ENCODE peak calls at places on chromosomes 3 and 15, in four cellular contexts. E, H, P and X are unnamed samples.

GRCh38 chr15:93862791-93863190 is 368.6 kb upstream of the MCTP2 start:
- DNase-seq in P (no peak), H (no peak), E (peak), X (no peak)

GRCh38 chr3:194042947-194043346 is 93.0 kb upstream of the HES1 start:
- DNase-seq in H (peak), P (peak), E (no peak), X (no peak)

GRCh38 chr3:40829876-40830275 is 305.1 kb downstream of the ZNF621 start:
- DNase-seq in E (no peak), H (no peak), P (no peak), X (no peak)

GRCh38 chr3:188165596-188165995 is 11.6 kb downstream of the LPP start:
- DNase-seq in P (peak), H (peak), E (no peak), X (no peak)

GRCh38 chr3:132232231-132232792 is 84.9 kb upstream of the ACP3 start:
- DNase-seq in P (peak), E (no peak), H (no peak), X (no peak)

GRCh38 chr15:58515807-58516206 is 84.0 kb downstream of the LIPC start:
- DNase-seq in H (no peak), E (no peak), P (no peak), X (no peak)

GRCh38 chr15:40106203-40107161 is 2.2 kb downstream of the BMF start:
- DNase-seq in E (peak), H (peak), P (no peak), X (peak)

GRCh38 chr3:42655980-42656679 is 2.6 kb downstream of the ZBTB47 start:
- DNase-seq in E (no peak), P (peak), H (peak), X (no peak)

GRCh38 chr15:36230741-36231140 is 348.7 kb upstream of the CDIN1 start:
- DNase-seq in P (peak), E (no peak), H (peak), X (no peak)

GRCh38 chr3:120352017-120352416 is 2.9 kb upstream of the LRRC58 start:
- DNase-seq in E (no peak), H (no peak), P (no peak), X (no peak)

GRCh38 chr3:120349819-120350125 is 618 bp upstream of the LRRC58 start:
- DNase-seq in E (no peak), H (no peak), P (no peak), X (no peak)

GRCh38 chr3:120350431-120350941 is 1.3 kb upstream of the LRRC58 start:
- DNase-seq in P (peak), H (peak), E (peak), X (peak)

GRCh38 chr3:120348981-120349818 is at the start of gene LRRC58:
- DNase-seq in P (peak), H (peak), E (peak), X (peak)

GRCh38 chr3:120348065-120348980 is 831 bp downstream of the LRRC58 start:
- DNase-seq in P (no peak), E (no peak), H (peak), X (no peak)
- H3K4me3 ChIP-seq in P (peak), E (peak), H (peak), X (peak)

GRCh38 chr3:190780524-190780923 is 82.0 kb downstream of the GMNC start:
- DNase-seq in P (no peak), H (no peak), E (no peak), X (no peak)

GRCh38 chr3:190790185-190790584 is 72.3 kb downstream of the GMNC start:
- DNase-seq in H (no peak), E (peak), P (no peak), X (no peak)

GRCh38 chr3:190786898-190787297 is 75.6 kb downstream of the GMNC start:
- DNase-seq in E (no peak), P (no peak), H (no peak), X (no peak)

GRCh38 chr3:190785047-190785446 is 77.4 kb downstream of the GMNC start:
- DNase-seq in H (no peak), E (no peak), P (no peak), X (no peak)
- H3K4me3 ChIP-seq in H (no peak), E (no peak), P (no peak), X (no peak)

GRCh38 chr15:60237411-60237810 is 160.4 kb downstream of the ANXA2 start:
- DNase-seq in P (no peak), E (no peak), H (peak), X (no peak)
- H3K4me3 ChIP-seq in P (no peak), E (no peak), H (no peak), X (no peak)

GRCh38 chr3:51978143-51978502 is 3.3 kb downstream of the ABHD14A start:
- DNase-seq in H (no peak), P (no peak), E (no peak), X (no peak)

GRCh38 chr3:51974277-51974962 is 444 bp upstream of the ABHD14A start:
- DNase-seq in E (peak), P (no peak), H (no peak), X (peak)

GRCh38 chr3:51977449-51978142 is 2.7 kb downstream of the ABHD14A start:
- DNase-seq in P (no peak), H (no peak), E (no peak), X (no peak)

GRCh38 chr3:51974963-51975856 is at the start of gene ABHD14A:
- DNase-seq in H (peak), P (peak), E (peak), X (peak)

DNA sequence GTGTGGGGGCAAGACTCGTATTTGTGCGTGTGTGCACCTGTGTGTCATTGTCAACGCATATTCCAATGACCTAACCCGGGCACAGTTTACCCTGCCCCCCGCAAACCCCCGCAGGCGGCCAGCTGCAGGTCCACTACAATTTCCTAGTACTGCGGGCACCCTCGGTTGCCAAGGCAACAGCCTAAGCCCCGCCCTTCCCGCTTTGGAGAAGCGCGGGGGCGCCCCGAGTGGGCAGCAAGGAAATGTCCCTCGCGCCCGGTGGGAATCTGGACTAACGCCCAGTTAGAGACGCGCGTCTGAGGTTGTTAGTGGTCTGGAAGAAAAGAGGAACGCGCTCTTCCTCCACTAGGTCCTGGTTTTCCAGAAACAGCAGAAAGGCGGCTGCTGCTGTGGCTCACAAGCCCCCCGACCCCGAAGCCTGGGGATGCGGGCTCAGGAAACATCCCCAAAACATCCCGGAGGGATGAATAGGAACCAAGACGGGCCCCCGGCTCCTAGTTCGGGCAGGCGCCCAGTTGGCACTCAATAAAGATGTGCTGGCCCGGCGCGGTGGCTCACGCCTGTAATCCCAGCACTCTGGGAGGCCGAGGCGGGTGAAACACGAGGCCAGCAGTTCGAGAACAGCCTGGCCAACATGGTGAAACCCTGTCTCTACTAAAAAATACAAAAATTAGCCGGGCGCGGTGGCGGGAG is 1.1 kb downstream of the ABHD14A start:
- DNase-seq in H (peak), P (peak), E (peak), X (peak)
- H3K4me3 ChIP-seq in H (peak), P (peak), E (no peak), X (peak)

DNA sequence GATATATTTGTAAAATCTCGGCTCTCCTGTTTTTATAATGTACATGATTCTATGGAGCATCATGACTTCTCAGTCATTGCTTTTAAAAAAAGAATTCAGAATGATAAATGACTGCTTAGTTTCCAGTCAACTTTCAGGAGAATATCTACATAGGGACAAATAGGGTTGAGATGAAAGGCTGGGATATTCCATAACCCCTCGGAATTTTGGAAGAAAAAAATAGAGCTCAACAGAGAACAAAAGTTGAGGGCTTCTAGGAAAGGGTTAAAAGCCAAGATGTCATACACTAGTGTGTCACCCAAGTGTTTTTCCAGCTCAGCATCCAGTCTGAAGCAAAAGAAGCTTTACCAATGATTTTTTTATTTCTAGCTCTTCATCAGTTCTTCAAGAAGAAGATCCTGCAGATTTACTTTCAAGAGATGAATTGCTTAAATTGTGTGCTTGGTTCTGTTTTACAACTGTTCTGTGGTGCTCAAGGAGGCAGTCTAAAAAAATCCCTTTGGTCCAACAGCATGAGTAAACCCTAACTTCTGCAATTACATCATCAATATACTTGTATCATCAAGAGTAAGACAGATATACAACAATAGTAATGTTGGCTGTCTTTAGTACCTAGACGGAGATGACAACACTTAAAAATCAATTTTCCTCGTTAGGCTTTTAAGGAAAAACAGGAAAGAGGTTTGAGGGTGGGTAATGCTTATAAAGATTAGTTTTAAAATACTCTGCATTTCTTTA is 979 bp downstream of the UNC13C start:
- DNase-seq in H (no peak), E (no peak), P (no peak), X (no peak)
- H3K4me3 ChIP-seq in H (no peak), E (no peak), P (no peak), X (no peak)

GRCh38 chr3:131020122-131020693 is 6.4 kb downstream of the ASTE1 start:
- DNase-seq in H (no peak), E (no peak), P (no peak), X (no peak)

GRCh38 chr3:131026321-131027151 is at the start of the genes ASTE1 and NEK11:
- DNase-seq in H (peak), P (peak), E (peak), X (peak)

GRCh38 chr3:131028844-131029243 is 2.2 kb downstream of the NEK11 start:
- DNase-seq in E (no peak), H (no peak), P (no peak), X (no peak)

DNA sequence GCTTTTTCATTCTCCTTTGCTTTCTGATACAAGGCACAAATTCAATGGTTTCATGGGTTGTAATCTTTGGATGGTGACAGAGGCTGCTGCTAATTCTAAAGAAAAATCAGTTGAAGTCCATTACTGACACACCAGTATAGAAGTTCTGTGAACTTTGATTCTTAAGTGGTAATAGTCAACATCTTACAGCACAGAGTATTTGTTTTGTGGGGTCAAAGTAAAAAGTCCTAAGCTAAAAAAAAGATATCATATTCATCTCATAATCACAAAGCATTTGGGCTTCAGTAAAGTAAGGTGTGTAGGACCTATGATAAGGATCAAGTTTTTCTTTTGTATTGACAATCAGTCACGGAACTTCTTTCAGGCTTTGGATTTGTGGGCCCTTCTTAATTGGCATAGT is 1.1 kb downstream of the ASTE1 start:
- DNase-seq in P (no peak), H (no peak), E (no peak), X (no peak)
- H3K4me3 ChIP-seq in P (peak), H (no peak), E (no peak), X (peak)

GRCh38 chr15:29438714-29439076 is 169.1 kb upstream of the NSMCE3 start:
- DNase-seq in H (no peak), E (no peak), P (no peak), X (no peak)

GRCh38 chr15:29446480-29446879 is 176.9 kb upstream of the NSMCE3 start:
- DNase-seq in P (no peak), E (no peak), H (no peak), X (no peak)

GRCh38 chr15:29440541-29440940 is 170.9 kb upstream of the NSMCE3 start:
- DNase-seq in H (no peak), P (no peak), E (no peak), X (no peak)

GRCh38 chr15:29437888-29438713 is 168.5 kb upstream of the NSMCE3 start:
- DNase-seq in E (no peak), P (no peak), H (no peak), X (no peak)

DNA sequence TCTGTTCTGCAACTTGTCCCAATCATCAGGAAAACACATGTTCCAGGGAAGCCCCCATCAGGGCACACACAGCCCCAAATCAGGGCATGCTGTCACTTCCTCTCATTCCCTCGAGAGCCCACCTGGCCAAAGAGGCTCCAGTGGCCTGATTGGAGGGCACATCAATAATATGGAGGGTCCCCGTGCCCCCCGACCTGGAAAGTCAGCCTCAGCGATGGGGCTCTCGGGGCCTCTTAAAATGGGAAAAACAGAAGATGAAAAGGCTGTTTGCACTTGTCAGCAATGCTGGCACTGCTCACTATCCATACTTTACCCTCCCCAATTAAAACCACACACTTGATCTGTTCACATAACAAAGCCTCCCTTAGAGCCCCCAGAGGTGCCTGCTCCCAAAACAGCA is 172.9 kb upstream of the NSMCE3 start:
- DNase-seq in H (no peak), P (no peak), E (no peak), X (no peak)
- H3K4me3 ChIP-seq in H (no peak), P (no peak), E (no peak), X (no peak)